ENCODE peak calls at places on chromosomes 16 and 17, in ten cellular contexts. Z, P, S, T, A, U, E, Y, V and W are unnamed samples.

GRCh38 chr17:5809580-5810188 is 225.4 kb upstream of the NLRP1 start:
- DNase-seq in Z (no peak), P (no peak), S (no peak), T (no peak), A (no peak), U (no peak), E (no peak), Y (no peak), V (no peak), W (no peak)

GRCh38 chr16:89277641-89278341 is 60.3 kb downstream of the ZNF778 start:
- DNase-seq in Z (no peak), P (peak; percentile 18), S (no peak), T (no peak), A (no peak), U (no peak), E (no peak), Y (no peak), V (no peak), W (no peak)

GRCh38 chr16:86403541-86404163 is 106.7 kb upstream of the FOXF1 start:
- DNase-seq in Z (no peak), P (no peak), S (no peak), T (no peak), A (no peak), U (no peak), E (no peak), Y (no peak), V (no peak), W (no peak)

GRCh38 chr16:72501739-72502653 is 330.0 kb upstream of the PMFBP1 start:
- DNase-seq in Z (no peak), P (peak; percentile 29), S (peak; percentile 49), T (peak; percentile 14), A (no peak), U (peak; percentile 37), E (peak; percentile 62), Y (peak; percentile 56), V (peak; percentile 50), W (peak; percentile 36)

GRCh38 chr17:50516980-50517379 is 8.7 kb downstream of the MYCBPAP start:
- DNase-seq in Z (no peak), P (no peak), S (no peak), T (no peak), A (no peak), U (no peak), E (no peak), Y (no peak), V (no peak), W (no peak)

GRCh38 chr17:68906638-68907037 is 48.6 kb downstream of the ABCA8 start:
- DNase-seq in Z (no peak), P (no peak), S (no peak), T (no peak), A (no peak), U (no peak), E (peak; percentile 21), Y (peak; percentile 46), V (no peak), W (no peak)

GRCh38 chr17:60327122-60327869 is 64.6 kb downstream of the USP32 start:
- DNase-seq in Z (no peak), P (no peak), S (no peak), T (no peak), A (no peak), U (no peak), E (no peak), Y (no peak), V (no peak), W (no peak)

GRCh38 chr16:23863511-23864422 is 28.0 kb downstream of the PRKCB start:
- DNase-seq in Z (no peak), P (no peak), S (no peak), T (peak; percentile 68), A (peak; percentile 59), U (no peak), E (peak; percentile 6), Y (no peak), V (no peak), W (no peak)

GRCh38 chr17:7293131-7293557 is 1.3 kb downstream of the YBX2 start:
- DNase-seq in Z (no peak), P (no peak), S (no peak), T (no peak), A (no peak), U (no peak), E (peak; percentile 78), Y (no peak), V (no peak), W (no peak)

GRCh38 chr16:3472878-3473595 is 22.3 kb downstream of the C16orf90 start:
- DNase-seq in Z (no peak), P (no peak), S (no peak), T (peak; percentile 24), A (no peak), U (no peak), E (no peak), Y (no peak), V (no peak), W (no peak)

GRCh38 chr16:65069090-65069489 is 52.8 kb downstream of the CDH11 start:
- DNase-seq in Z (no peak), P (no peak), S (no peak), T (no peak), A (no peak), U (no peak), E (peak; percentile 46), Y (no peak), V (no peak), W (no peak)

GRCh38 chr17:68161644-68162428 is 86.0 kb upstream of the AMZ2 start:
- DNase-seq in Z (peak; percentile 79), P (peak; percentile 42), S (no peak), T (no peak), A (no peak), U (no peak), E (peak; percentile 29), Y (no peak), V (no peak), W (no peak)

GRCh38 chr17:4509923-4510614 is 11.4 kb downstream of the SPNS2 start:
- DNase-seq in Z (no peak), P (peak; percentile 48), S (peak; percentile 44), T (no peak), A (no peak), U (no peak), E (peak; percentile 79), Y (no peak), V (no peak), W (no peak)

GRCh38 chr16:10552998-10553491 is 27.4 kb downstream of the EMP2 start:
- DNase-seq in Z (no peak), P (peak; percentile 64), S (peak; percentile 67), T (peak; percentile 36), A (peak; percentile 45), U (peak; percentile 61), E (peak; percentile 79), Y (no peak), V (no peak), W (no peak)

GRCh38 chr17:69141802-69142472 is at the start of gene ABCA6:
- DNase-seq in Z (no peak), P (no peak), S (peak; percentile 39), T (no peak), A (no peak), U (no peak), E (peak; percentile 24), Y (no peak), V (no peak), W (no peak)

GRCh38 chr17:78890111-78890897 is 12.7 kb downstream of the CEP295NL start:
- DNase-seq in Z (no peak), P (peak; percentile 60), S (peak; percentile 74), T (peak; percentile 83), A (peak; percentile 61), U (peak; percentile 45), E (no peak), Y (no peak), V (no peak), W (no peak)

GRCh38 chr16:66621973-66622372 is 17.5 kb downstream of the CMTM3 start:
- DNase-seq in Z (no peak), P (no peak), S (no peak), T (no peak), A (no peak), U (no peak), E (no peak), Y (no peak), V (no peak), W (no peak)

GRCh38 chr16:87723224-87723619 is 42.6 kb downstream of the KLHDC4 start:
- DNase-seq in Z (no peak), P (peak; percentile 57), S (no peak), T (no peak), A (no peak), U (no peak), E (peak; percentile 92), Y (no peak), V (peak; percentile 45), W (no peak)

GRCh38 chr16:14095883-14096551 is 24.9 kb downstream of the MRTFB start:
- DNase-seq in Z (no peak), P (no peak), S (no peak), T (no peak), A (no peak), U (no peak), E (no peak), Y (peak; percentile 76), V (no peak), W (no peak)

GRCh38 chr17:45160505-45161287 is 979 bp upstream of the HEXIM2 start:
- DNase-seq in Z (peak; percentile 91), P (peak; percentile 74), S (no peak), T (peak; percentile 55), A (no peak), U (no peak), E (peak; percentile 56), Y (no peak), V (peak; percentile 77), W (peak; percentile 78)

GRCh38 chr17:4004517-4005295 is 40.5 kb upstream of the ATP2A3 start:
- DNase-seq in Z (peak; percentile 91), P (peak; percentile 46), S (no peak), T (peak; percentile 33), A (peak; percentile 65), U (peak; percentile 66), E (no peak), Y (peak; percentile 6), V (peak; percentile 80), W (peak; percentile 51)

GRCh38 chr16:53061701-53062159 is 6.9 kb downstream of the CHD9 start:
- DNase-seq in Z (peak; percentile 85), P (peak; percentile 49), S (peak; percentile 48), T (peak; percentile 8), A (no peak), U (peak; percentile 13), E (no peak), Y (no peak), V (no peak), W (no peak)

GRCh38 chr17:3040882-3041281 is 22.5 kb downstream of the OR1D5 start:
- DNase-seq in Z (no peak), P (no peak), S (no peak), T (no peak), A (no peak), U (no peak), E (no peak), Y (no peak), V (no peak), W (no peak)